ENCODE peak calls at places on chromosomes 13 and 19, in seven cellular contexts. L, A, O, H, U, S and X are unnamed samples.

GRCh38 chr19:55258476-55258827 is 365 bp downstream of the PPP6R1 start:
- DNase-seq in S (no peak), L (peak), U (peak), H (peak), O (peak), A (no peak), X (no peak)

GRCh38 chr19:35437152-35437951 is 10.7 kb upstream of the FFAR2 start:
- DNase-seq in U (no peak), A (no peak), L (no peak), O (no peak), H (no peak), S (no peak), X (no peak)

GRCh38 chr13:23020246-23020843 is 160.4 kb upstream of the SGCG start:
- DNase-seq in U (no peak), H (peak), S (peak), A (peak), O (peak), L (no peak), X (peak)

GRCh38 chr19:4758082-4758481 is 33.5 kb upstream of the FEM1A start:
- DNase-seq in H (no peak), A (no peak), O (no peak), U (no peak), L (no peak), S (no peak), X (no peak)

GRCh38 chr19:46866407-46867132 is 5.8 kb downstream of the ARHGAP35 start:
- DNase-seq in O (no peak), A (no peak), L (no peak), U (no peak), H (no peak), S (no peak), X (no peak)

GRCh38 chr19:38370299-38370698 is 4.1 kb upstream of the PSMD8 start:
- DNase-seq in S (no peak), U (no peak), L (no peak), A (no peak), O (no peak), H (no peak), X (no peak)

GRCh38 chr19:45250832-45251451 is at the start of gene MARK4:
- DNase-seq in O (peak), S (peak), A (peak), U (peak), H (peak), L (peak), X (no peak)

GRCh38 chr13:112013665-112014064 is 53.3 kb upstream of the SOX1 start:
- DNase-seq in S (no peak), L (no peak), O (no peak), H (no peak), U (no peak), A (no peak), X (no peak)

GRCh38 chr19:55907286-55907685 is 24.9 kb downstream of the NLRP13 start:
- DNase-seq in O (no peak), L (no peak), U (no peak), H (no peak), S (no peak), A (no peak), X (no peak)

GRCh38 chr13:113448885-113449692 is 4.2 kb downstream of the ADPRHL1 start:
- DNase-seq in H (peak), A (peak), S (peak), U (peak), L (peak), O (peak), X (peak)

GRCh38 chr19:12194827-12195500 is 32.1 kb downstream of the ZNF136 start:
- DNase-seq in A (no peak), L (peak), O (no peak), S (no peak), H (peak), U (peak), X (no peak)

GRCh38 chr13:73879346-73880020 is 254.7 kb downstream of the KLF12 start:
- DNase-seq in U (no peak), S (no peak), L (no peak), O (no peak), H (no peak), A (no peak), X (no peak)

GRCh38 chr19:44640518-44640917 is 3.2 kb upstream of the PVR start:
- DNase-seq in O (no peak), A (no peak), S (no peak), U (no peak), L (no peak), H (no peak), X (no peak)

GRCh38 chr19:15466851-15467733 is 2.7 kb upstream of the RASAL3 start:
- DNase-seq in S (no peak), A (no peak), H (peak), L (peak), O (no peak), U (no peak), X (peak)